ENCODE peak calls at places on chromosome 1, in ten cellular contexts. One of them, this sample, is unnamed.

GRCh38 chr1:10624256-10625050 is 149.7 kb downstream of the PEX14 start:
- DNase-seq in tibial nerve: no peak
- DNase-seq in ascending aorta: no peak
- DNase-seq in mammary epithelial cell: no peak
- DNase-seq in mesendoderm: no peak
- DNase-seq in breast epithelium: no peak
- DNase-seq in aorta: peak; percentile 67
- DNase-seq in PC-3: no peak
- DNase-seq in colonic mucosa: no peak
- DNase-seq in K562: no peak
- DNase-seq in this sample: no peak

GRCh38 chr1:168601051-168601450 is 24.6 kb downstream of the XCL1 start:
- DNase-seq in colonic mucosa: no peak
- DNase-seq in mesendoderm: no peak
- DNase-seq in mammary epithelial cell: no peak
- DNase-seq in breast epithelium: no peak
- DNase-seq in PC-3: no peak
- DNase-seq in ascending aorta: no peak
- DNase-seq in aorta: no peak
- DNase-seq in K562: no peak
- DNase-seq in tibial nerve: no peak
- DNase-seq in this sample: no peak

GRCh38 chr1:22260860-22261432 is 118.0 kb upstream of the WNT4 start:
- DNase-seq in mesendoderm: no peak
- DNase-seq in aorta: no peak
- DNase-seq in PC-3: no peak
- DNase-seq in colonic mucosa: no peak
- DNase-seq in mammary epithelial cell: no peak
- DNase-seq in ascending aorta: no peak
- DNase-seq in tibial nerve: no peak
- DNase-seq in breast epithelium: no peak
- DNase-seq in K562: no peak
- DNase-seq in this sample: no peak

GRCh38 chr1:58783090-58783992 is 506 bp downstream of the JUN start:
- DNase-seq in aorta: peak; percentile 87
- DNase-seq in K562: peak; percentile 44
- DNase-seq in mammary epithelial cell: peak; percentile 45
- DNase-seq in breast epithelium: peak; percentile 56
- DNase-seq in colonic mucosa: peak; percentile 53
- DNase-seq in tibial nerve: peak; percentile 37
- DNase-seq in PC-3: peak; percentile 41
- DNase-seq in mesendoderm: peak; percentile 72
- DNase-seq in ascending aorta: peak; percentile 8
- DNase-seq in this sample: peak; percentile 67

GRCh38 chr1:233323724-233324123 is 3.8 kb upstream of the MAP3K21 start:
- DNase-seq in aorta: no peak
- DNase-seq in mammary epithelial cell: no peak
- DNase-seq in tibial nerve: no peak
- DNase-seq in K562: no peak
- DNase-seq in PC-3: no peak
- DNase-seq in mesendoderm: no peak
- DNase-seq in ascending aorta: no peak
- DNase-seq in colonic mucosa: no peak
- DNase-seq in breast epithelium: no peak
- DNase-seq in this sample: no peak

GRCh38 chr1:207248544-207249206 is 72.8 kb upstream of the CD55 start:
- DNase-seq in K562: no peak
- DNase-seq in mammary epithelial cell: peak; percentile 48
- DNase-seq in aorta: no peak
- DNase-seq in colonic mucosa: no peak
- DNase-seq in ascending aorta: no peak
- DNase-seq in PC-3: no peak
- DNase-seq in tibial nerve: no peak
- DNase-seq in breast epithelium: no peak
- DNase-seq in mesendoderm: no peak
- DNase-seq in this sample: no peak

GRCh38 chr1:65813956-65814355 is 21.3 kb downstream of the PDE4B start:
- DNase-seq in K562: no peak
- DNase-seq in PC-3: peak; percentile 66
- DNase-seq in colonic mucosa: no peak
- DNase-seq in ascending aorta: no peak
- DNase-seq in breast epithelium: no peak
- DNase-seq in aorta: no peak
- DNase-seq in mammary epithelial cell: peak; percentile 38
- DNase-seq in tibial nerve: no peak
- DNase-seq in mesendoderm: no peak
- DNase-seq in this sample: no peak

GRCh38 chr1:115237507-115237906 is 100.5 kb downstream of the NGF start:
- DNase-seq in breast epithelium: no peak
- DNase-seq in ascending aorta: no peak
- DNase-seq in PC-3: peak; percentile 31
- DNase-seq in mammary epithelial cell: peak; percentile 26
- DNase-seq in K562: no peak
- DNase-seq in aorta: no peak
- DNase-seq in mesendoderm: no peak
- DNase-seq in colonic mucosa: no peak
- DNase-seq in tibial nerve: no peak
- DNase-seq in this sample: no peak

GRCh38 chr1:229342902-229343587 is at the start of gene CCSAP:
- DNase-seq in K562: no peak
- DNase-seq in PC-3: peak; percentile 49
- DNase-seq in breast epithelium: peak; percentile 31
- DNase-seq in aorta: peak; percentile 87
- DNase-seq in ascending aorta: no peak
- DNase-seq in mammary epithelial cell: peak; percentile 32
- DNase-seq in tibial nerve: peak; percentile 24
- DNase-seq in colonic mucosa: peak; percentile 49
- DNase-seq in mesendoderm: peak; percentile 50
- DNase-seq in this sample: peak; percentile 49

GRCh38 chr1:187415065-187415464 is 586.3 kb downstream of the PLA2G4A start:
- DNase-seq in colonic mucosa: no peak
- DNase-seq in tibial nerve: no peak
- DNase-seq in ascending aorta: no peak
- DNase-seq in mammary epithelial cell: no peak
- DNase-seq in K562: no peak
- DNase-seq in PC-3: no peak
- DNase-seq in mesendoderm: no peak
- DNase-seq in breast epithelium: no peak
- DNase-seq in aorta: no peak
- DNase-seq in this sample: no peak

GRCh38 chr1:234584926-234585325 is 25.1 kb downstream of the IRF2BP2 start:
- DNase-seq in tibial nerve: no peak
- DNase-seq in mesendoderm: no peak
- DNase-seq in colonic mucosa: no peak
- DNase-seq in breast epithelium: no peak
- DNase-seq in PC-3: no peak
- DNase-seq in mammary epithelial cell: no peak
- DNase-seq in K562: no peak
- DNase-seq in aorta: peak; percentile 87
- DNase-seq in ascending aorta: no peak
- DNase-seq in this sample: no peak

GRCh38 chr1:156910309-156910782 is 10.1 kb upstream of the LRRC71 start:
- DNase-seq in K562: peak; percentile 89
- DNase-seq in tibial nerve: no peak
- DNase-seq in mammary epithelial cell: no peak
- DNase-seq in mesendoderm: peak; percentile 55
- DNase-seq in ascending aorta: no peak
- DNase-seq in aorta: no peak
- DNase-seq in PC-3: peak; percentile 55
- DNase-seq in breast epithelium: no peak
- DNase-seq in colonic mucosa: peak; percentile 47
- DNase-seq in this sample: no peak

GRCh38 chr1:30868833-30869435 is 39.6 kb downstream of the SDC3 start:
- DNase-seq in ascending aorta: no peak
- DNase-seq in PC-3: no peak
- DNase-seq in mesendoderm: no peak
- DNase-seq in breast epithelium: no peak
- DNase-seq in aorta: no peak
- DNase-seq in colonic mucosa: no peak
- DNase-seq in tibial nerve: no peak
- DNase-seq in K562: no peak
- DNase-seq in mammary epithelial cell: no peak
- DNase-seq in this sample: no peak

GRCh38 chr1:41751804-41752513 is 166.8 kb downstream of the HIVEP3 start:
- DNase-seq in tibial nerve: no peak
- DNase-seq in aorta: no peak
- DNase-seq in K562: no peak
- DNase-seq in breast epithelium: no peak
- DNase-seq in ascending aorta: no peak
- DNase-seq in mesendoderm: no peak
- DNase-seq in PC-3: peak; percentile 34
- DNase-seq in colonic mucosa: no peak
- DNase-seq in mammary epithelial cell: no peak
- DNase-seq in this sample: peak; percentile 56

GRCh38 chr1:193104906-193105820 is at the start of gene GLRX2:
- DNase-seq in ascending aorta: peak; percentile 39
- DNase-seq in tibial nerve: peak; percentile 77
- DNase-seq in colonic mucosa: peak; percentile 89
- DNase-seq in mesendoderm: peak; percentile 87
- DNase-seq in mammary epithelial cell: peak; percentile 86
- DNase-seq in aorta: peak; percentile 96
- DNase-seq in PC-3: peak; percentile 72
- DNase-seq in K562: peak; percentile 98
- DNase-seq in breast epithelium: peak; percentile 78
- DNase-seq in this sample: peak; percentile 90
- H3K4me1 ChIP-seq in ascending aorta: peaks cover 19% of the 10 kb centered on the region
- H3K4me1 ChIP-seq in tibial nerve: peaks cover 10% of the 10 kb centered on the region
- H3K4me1 ChIP-seq in colonic mucosa: no peaks in the 10 kb centered on the region
- H3K4me1 ChIP-seq in mesendoderm: peaks cover 5% of the 10 kb centered on the region
- H3K4me1 ChIP-seq in mammary epithelial cell: peaks cover 12% of the 10 kb centered on the region
- H3K4me1 ChIP-seq in aorta: no peaks in the 10 kb centered on the region
- H3K4me1 ChIP-seq in PC-3: peaks cover 15% of the 10 kb centered on the region
- H3K4me1 ChIP-seq in K562: peaks cover 18% of the 10 kb centered on the region
- H3K4me1 ChIP-seq in breast epithelium: no peaks in the 10 kb centered on the region
- H3K4me1 ChIP-seq in this sample: peaks cover 19% of the 10 kb centered on the region

DNA sequence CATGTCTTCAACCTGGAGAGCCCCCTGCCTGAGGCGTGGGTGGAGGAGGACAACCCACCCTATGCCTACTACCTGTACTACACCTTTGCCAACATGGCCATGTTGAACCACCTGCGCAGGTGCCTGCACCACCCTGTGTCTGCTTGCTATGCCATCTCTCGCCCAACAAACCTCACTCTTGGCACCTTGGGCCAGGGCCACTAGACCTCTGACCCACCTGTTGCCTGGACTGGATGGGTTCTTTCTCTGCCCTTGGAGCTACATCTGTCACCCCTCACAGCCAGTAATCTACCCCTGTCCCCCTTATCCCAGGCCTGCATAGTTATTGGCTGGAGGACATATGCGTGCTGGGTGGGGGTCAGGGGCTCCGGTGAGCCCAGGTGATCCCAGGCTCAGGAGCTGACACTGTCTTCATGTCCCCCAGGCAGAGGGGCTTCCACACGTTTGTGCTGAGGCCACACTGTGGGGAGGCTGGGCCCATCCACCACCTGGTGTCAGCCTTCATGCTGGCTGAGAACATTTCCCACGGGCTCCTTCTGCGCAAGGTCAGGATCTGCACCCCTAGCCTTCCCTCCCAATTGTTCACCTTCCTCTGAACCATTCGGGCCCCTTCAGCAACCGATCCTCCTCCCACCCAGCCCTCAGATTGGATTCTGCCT is 9.9 kb downstream of the AMPD2 start:
- DNase-seq in breast epithelium: no peak
- DNase-seq in mesendoderm: no peak
- DNase-seq in colonic mucosa: no peak
- DNase-seq in PC-3: no peak
- DNase-seq in ascending aorta: no peak
- DNase-seq in K562: no peak
- DNase-seq in aorta: no peak
- DNase-seq in mammary epithelial cell: no peak
- DNase-seq in tibial nerve: no peak
- DNase-seq in this sample: no peak
- H3K4me1 ChIP-seq in breast epithelium: no peaks in the 10 kb centered on the region
- H3K4me1 ChIP-seq in mesendoderm: no peaks in the 10 kb centered on the region
- H3K4me1 ChIP-seq in colonic mucosa: peaks cover 11% of the 10 kb centered on the region
- H3K4me1 ChIP-seq in PC-3: no peaks in the 10 kb centered on the region
- H3K4me1 ChIP-seq in ascending aorta: peaks cover 2% of the 10 kb centered on the region
- H3K4me1 ChIP-seq in K562: no peaks in the 10 kb centered on the region
- H3K4me1 ChIP-seq in aorta: no peaks in the 10 kb centered on the region
- H3K4me1 ChIP-seq in mammary epithelial cell: peaks cover 3% of the 10 kb centered on the region
- H3K4me1 ChIP-seq in tibial nerve: peaks cover 3% of the 10 kb centered on the region
- H3K4me1 ChIP-seq in this sample: peaks cover under 1% of the 10 kb centered on the region

DNA sequence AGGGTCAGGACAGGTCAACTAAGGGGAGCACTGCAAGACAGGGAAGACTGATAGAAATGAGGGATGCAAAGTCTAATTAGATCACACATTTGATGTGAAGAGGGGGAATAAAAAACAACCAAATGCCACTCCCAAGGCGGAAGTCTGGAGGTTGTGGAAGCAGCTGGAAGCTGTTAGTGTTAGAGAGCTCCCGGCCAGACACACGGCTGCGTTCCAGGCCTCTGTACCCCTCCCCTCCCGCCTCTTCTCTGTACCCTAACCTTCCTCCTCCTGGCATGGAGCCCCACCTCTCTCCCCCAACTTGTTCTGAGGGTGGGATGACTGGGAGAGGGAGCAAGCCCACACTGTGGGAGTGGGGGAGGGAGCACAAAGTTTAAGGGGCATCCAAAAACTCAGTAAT is 67.0 kb downstream of the PLEKHA6 start:
- DNase-seq in aorta: no peak
- DNase-seq in PC-3: no peak
- DNase-seq in mammary epithelial cell: no peak
- DNase-seq in K562: no peak
- DNase-seq in tibial nerve: no peak
- DNase-seq in breast epithelium: no peak
- DNase-seq in colonic mucosa: no peak
- DNase-seq in ascending aorta: no peak
- DNase-seq in mesendoderm: no peak
- DNase-seq in this sample: no peak
- H3K4me1 ChIP-seq in aorta: peaks cover 3% of the 10 kb centered on the region
- H3K4me1 ChIP-seq in PC-3: peaks cover 48% of the 10 kb centered on the region
- H3K4me1 ChIP-seq in mammary epithelial cell: peaks cover 43% of the 10 kb centered on the region
- H3K4me1 ChIP-seq in K562: peaks cover 6% of the 10 kb centered on the region
- H3K4me1 ChIP-seq in tibial nerve: peaks cover 35% of the 10 kb centered on the region
- H3K4me1 ChIP-seq in breast epithelium: peaks cover 6% of the 10 kb centered on the region
- H3K4me1 ChIP-seq in colonic mucosa: peaks cover 12% of the 10 kb centered on the region
- H3K4me1 ChIP-seq in ascending aorta: peaks cover 3% of the 10 kb centered on the region
- H3K4me1 ChIP-seq in mesendoderm: peaks cover 19% of the 10 kb centered on the region
- H3K4me1 ChIP-seq in this sample: peaks cover 33% of the 10 kb centered on the region

DNA sequence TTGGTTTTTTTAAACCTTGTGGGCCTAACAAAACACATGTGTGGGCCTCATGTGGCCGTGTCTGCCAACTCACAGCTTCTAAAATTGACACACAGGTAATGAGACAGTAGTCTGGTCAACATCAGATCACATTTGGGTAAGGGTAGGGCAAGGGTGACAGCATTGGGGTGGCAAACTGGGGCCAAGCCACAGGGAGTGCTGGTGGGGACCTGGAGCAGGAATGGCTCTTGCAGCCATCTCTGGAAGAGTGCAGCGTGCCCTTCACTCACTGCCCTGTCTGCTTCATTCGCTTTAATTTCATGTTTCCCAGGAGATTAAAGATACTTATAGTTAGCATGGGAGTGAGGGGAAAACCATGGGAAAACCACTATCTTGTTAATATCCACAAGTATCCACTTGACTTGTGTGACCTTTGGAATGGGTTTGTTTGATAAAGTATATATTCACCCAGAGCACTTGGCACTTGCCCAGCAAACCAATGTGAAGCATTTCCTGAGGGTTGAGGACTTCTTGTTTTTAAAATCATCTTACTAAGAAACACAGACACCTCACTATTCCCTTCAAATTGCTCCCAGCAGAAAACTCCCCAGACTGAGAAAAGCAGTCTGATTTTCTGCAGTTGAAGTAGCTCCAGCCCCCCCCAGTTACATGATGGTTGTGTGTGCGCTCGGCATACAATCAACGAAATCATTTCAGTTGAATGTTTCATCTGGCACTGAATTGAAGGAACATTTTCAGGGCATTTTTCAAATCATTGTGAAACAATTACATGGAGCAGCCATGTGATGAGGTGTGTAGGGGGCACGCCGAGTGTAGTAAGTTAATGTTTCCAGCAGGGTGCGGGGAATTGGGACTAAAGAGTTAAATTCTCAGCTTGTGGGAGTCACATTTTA is 175.7 kb downstream of the VPS13D start:
- DNase-seq in PC-3: no peak
- DNase-seq in K562: peak; percentile 56
- DNase-seq in breast epithelium: peak; percentile 30
- DNase-seq in tibial nerve: peak; percentile 36
- DNase-seq in aorta: no peak
- DNase-seq in mesendoderm: peak; percentile 45
- DNase-seq in ascending aorta: no peak
- DNase-seq in colonic mucosa: peak; percentile 84
- DNase-seq in mammary epithelial cell: no peak
- DNase-seq in this sample: peak; percentile 41
- H3K4me1 ChIP-seq in PC-3: peaks cover 44% of the 10 kb centered on the region
- H3K4me1 ChIP-seq in K562: peaks cover 33% of the 10 kb centered on the region
- H3K4me1 ChIP-seq in breast epithelium: peaks cover 9% of the 10 kb centered on the region
- H3K4me1 ChIP-seq in tibial nerve: peaks cover 37% of the 10 kb centered on the region
- H3K4me1 ChIP-seq in aorta: peaks cover 4% of the 10 kb centered on the region
- H3K4me1 ChIP-seq in mesendoderm: no peaks in the 10 kb centered on the region
- H3K4me1 ChIP-seq in ascending aorta: peaks cover 58% of the 10 kb centered on the region
- H3K4me1 ChIP-seq in colonic mucosa: peaks cover 17% of the 10 kb centered on the region
- H3K4me1 ChIP-seq in mammary epithelial cell: no peaks in the 10 kb centered on the region
- H3K4me1 ChIP-seq in this sample: peaks cover 63% of the 10 kb centered on the region